ENCODE peak calls at places on chromosome 16, in eight cellular contexts. One of them, this sample, is unnamed.

GRCh38 chr16:3780570-3780969 is 63.2 kb upstream of the TRAP1 start:
- DNase-seq in stomach: no peak
- DNase-seq in ovary: no peak
- DNase-seq in naive thymus-derived CD4-positive, alpha-beta T cell: peak; percentile 25
- DNase-seq in heart left ventricle: no peak
- DNase-seq in tibial nerve: no peak
- DNase-seq in A549: peak; percentile 63
- DNase-seq in lower lobe of right lung: no peak
- DNase-seq in this sample: no peak

GRCh38 chr16:70709961-70710360 is 24.1 kb upstream of the MTSS2 start:
- DNase-seq in lower lobe of right lung: no peak
- DNase-seq in ovary: no peak
- DNase-seq in tibial nerve: no peak
- DNase-seq in naive thymus-derived CD4-positive, alpha-beta T cell: no peak
- DNase-seq in stomach: no peak
- DNase-seq in A549: no peak
- DNase-seq in heart left ventricle: no peak
- DNase-seq in this sample: no peak

GRCh38 chr16:81551141-81551808 is 106.7 kb downstream of the CMIP start:
- DNase-seq in A549: no peak
- DNase-seq in lower lobe of right lung: peak; percentile 38
- DNase-seq in ovary: no peak
- DNase-seq in naive thymus-derived CD4-positive, alpha-beta T cell: no peak
- DNase-seq in heart left ventricle: no peak
- DNase-seq in stomach: no peak
- DNase-seq in tibial nerve: no peak
- DNase-seq in this sample: no peak

GRCh38 chr16:2742323-2743006 is 10.0 kb upstream of the SRRM2 start:
- DNase-seq in stomach: no peak
- DNase-seq in ovary: no peak
- DNase-seq in heart left ventricle: no peak
- DNase-seq in tibial nerve: no peak
- DNase-seq in A549: no peak
- DNase-seq in lower lobe of right lung: peak; percentile 40
- DNase-seq in naive thymus-derived CD4-positive, alpha-beta T cell: no peak
- DNase-seq in this sample: no peak

GRCh38 chr16:70700101-70701020 is 14.5 kb upstream of the MTSS2 start:
- DNase-seq in ovary: no peak
- DNase-seq in heart left ventricle: peak; percentile 77
- DNase-seq in naive thymus-derived CD4-positive, alpha-beta T cell: no peak
- DNase-seq in A549: no peak
- DNase-seq in tibial nerve: no peak
- DNase-seq in lower lobe of right lung: peak; percentile 65
- DNase-seq in stomach: no peak
- DNase-seq in this sample: no peak

GRCh38 chr16:2501938-2502900 is 11.5 kb upstream of the ATP6V0C start:
- DNase-seq in ovary: no peak
- DNase-seq in heart left ventricle: no peak
- DNase-seq in stomach: no peak
- DNase-seq in naive thymus-derived CD4-positive, alpha-beta T cell: no peak
- DNase-seq in tibial nerve: no peak
- DNase-seq in A549: no peak
- DNase-seq in lower lobe of right lung: no peak
- DNase-seq in this sample: no peak

GRCh38 chr16:48628359-48628985 is 18.5 kb upstream of the N4BP1 start:
- DNase-seq in heart left ventricle: no peak
- DNase-seq in lower lobe of right lung: no peak
- DNase-seq in A549: no peak
- DNase-seq in ovary: no peak
- DNase-seq in stomach: peak; percentile 11
- DNase-seq in tibial nerve: no peak
- DNase-seq in naive thymus-derived CD4-positive, alpha-beta T cell: no peak
- DNase-seq in this sample: no peak

GRCh38 chr16:67518676-67519075 is 10.0 kb upstream of the RIPOR1 start:
- DNase-seq in tibial nerve: no peak
- DNase-seq in heart left ventricle: no peak
- DNase-seq in lower lobe of right lung: no peak
- DNase-seq in ovary: no peak
- DNase-seq in A549: no peak
- DNase-seq in stomach: no peak
- DNase-seq in naive thymus-derived CD4-positive, alpha-beta T cell: no peak
- DNase-seq in this sample: no peak

GRCh38 chr16:20175358-20175757 is 101.7 kb upstream of the GPR139 start:
- DNase-seq in stomach: no peak
- DNase-seq in heart left ventricle: no peak
- DNase-seq in ovary: no peak
- DNase-seq in A549: no peak
- DNase-seq in tibial nerve: no peak
- DNase-seq in lower lobe of right lung: no peak
- DNase-seq in naive thymus-derived CD4-positive, alpha-beta T cell: no peak
- DNase-seq in this sample: no peak

GRCh38 chr16:56013962-56014552 is 138.9 kb upstream of the CES5A start:
- DNase-seq in naive thymus-derived CD4-positive, alpha-beta T cell: no peak
- DNase-seq in stomach: no peak
- DNase-seq in heart left ventricle: peak; percentile 57
- DNase-seq in tibial nerve: no peak
- DNase-seq in ovary: no peak
- DNase-seq in A549: peak; percentile 36
- DNase-seq in lower lobe of right lung: peak; percentile 57
- DNase-seq in this sample: peak; percentile 84

GRCh38 chr16:14181371-14182050 is 110.4 kb downstream of the MRTFB start:
- DNase-seq in naive thymus-derived CD4-positive, alpha-beta T cell: no peak
- DNase-seq in tibial nerve: no peak
- DNase-seq in ovary: no peak
- DNase-seq in stomach: no peak
- DNase-seq in lower lobe of right lung: no peak
- DNase-seq in A549: peak; percentile 75
- DNase-seq in heart left ventricle: no peak
- DNase-seq in this sample: no peak

GRCh38 chr16:64880994-64881393 is 240.9 kb downstream of the CDH11 start:
- DNase-seq in naive thymus-derived CD4-positive, alpha-beta T cell: no peak
- DNase-seq in lower lobe of right lung: no peak
- DNase-seq in ovary: no peak
- DNase-seq in heart left ventricle: no peak
- DNase-seq in tibial nerve: no peak
- DNase-seq in A549: no peak
- DNase-seq in stomach: no peak
- DNase-seq in this sample: no peak

GRCh38 chr16:70701998-70702397 is 16.1 kb upstream of the MTSS2 start:
- DNase-seq in naive thymus-derived CD4-positive, alpha-beta T cell: no peak
- DNase-seq in tibial nerve: no peak
- DNase-seq in lower lobe of right lung: no peak
- DNase-seq in ovary: no peak
- DNase-seq in stomach: no peak
- DNase-seq in heart left ventricle: no peak
- DNase-seq in A549: no peak
- DNase-seq in this sample: no peak

GRCh38 chr16:4016648-4017047 is 99.6 kb downstream of the ADCY9 start:
- DNase-seq in heart left ventricle: no peak
- DNase-seq in ovary: no peak
- DNase-seq in A549: no peak
- DNase-seq in lower lobe of right lung: no peak
- DNase-seq in stomach: no peak
- DNase-seq in naive thymus-derived CD4-positive, alpha-beta T cell: no peak
- DNase-seq in tibial nerve: no peak
- DNase-seq in this sample: no peak

GRCh38 chr16:58499615-58500328 is at the start of gene NDRG4:
- DNase-seq in naive thymus-derived CD4-positive, alpha-beta T cell: peak; percentile 50
- DNase-seq in stomach: peak; percentile 49
- DNase-seq in ovary: no peak
- DNase-seq in tibial nerve: no peak
- DNase-seq in heart left ventricle: no peak
- DNase-seq in A549: peak; percentile 91
- DNase-seq in lower lobe of right lung: no peak
- DNase-seq in this sample: peak; percentile 76

GRCh38 chr16:56861092-56861610 is 3.9 kb upstream of the SLC12A3 start:
- DNase-seq in naive thymus-derived CD4-positive, alpha-beta T cell: no peak
- DNase-seq in ovary: no peak
- DNase-seq in stomach: no peak
- DNase-seq in A549: peak; percentile 55
- DNase-seq in heart left ventricle: no peak
- DNase-seq in tibial nerve: no peak
- DNase-seq in lower lobe of right lung: no peak
- DNase-seq in this sample: no peak

GRCh38 chr16:27222499-27223225 is 19.3 kb downstream of the KDM8 start:
- DNase-seq in tibial nerve: no peak
- DNase-seq in naive thymus-derived CD4-positive, alpha-beta T cell: no peak
- DNase-seq in ovary: no peak
- DNase-seq in lower lobe of right lung: peak; percentile 54
- DNase-seq in A549: no peak
- DNase-seq in heart left ventricle: peak; percentile 60
- DNase-seq in stomach: peak; percentile 38
- DNase-seq in this sample: peak; percentile 83

GRCh38 chr16:24539295-24539849 is at the start of gene RBBP6:
- DNase-seq in lower lobe of right lung: peak; percentile 96
- DNase-seq in naive thymus-derived CD4-positive, alpha-beta T cell: peak; percentile 94
- DNase-seq in tibial nerve: peak; percentile 95
- DNase-seq in stomach: peak; percentile 96
- DNase-seq in ovary: peak; percentile 94
- DNase-seq in heart left ventricle: peak; percentile 95
- DNase-seq in A549: peak; percentile 99
- DNase-seq in this sample: peak; percentile 98

GRCh38 chr16:28063047-28063521 is 430 bp downstream of the GSG1L start:
- DNase-seq in heart left ventricle: no peak
- DNase-seq in lower lobe of right lung: no peak
- DNase-seq in ovary: no peak
- DNase-seq in A549: peak; percentile 23
- DNase-seq in tibial nerve: no peak
- DNase-seq in stomach: no peak
- DNase-seq in naive thymus-derived CD4-positive, alpha-beta T cell: no peak
- DNase-seq in this sample: no peak

GRCh38 chr16:7731121-7731520 is 398.5 kb downstream of the RBFOX1 start:
- DNase-seq in naive thymus-derived CD4-positive, alpha-beta T cell: no peak
- DNase-seq in tibial nerve: no peak
- DNase-seq in stomach: no peak
- DNase-seq in A549: no peak
- DNase-seq in ovary: no peak
- DNase-seq in heart left ventricle: no peak
- DNase-seq in lower lobe of right lung: no peak
- DNase-seq in this sample: no peak

GRCh38 chr16:76796978-76797377 is 394.0 kb upstream of the MON1B start:
- DNase-seq in heart left ventricle: no peak
- DNase-seq in naive thymus-derived CD4-positive, alpha-beta T cell: no peak
- DNase-seq in stomach: no peak
- DNase-seq in A549: no peak
- DNase-seq in tibial nerve: no peak
- DNase-seq in ovary: no peak
- DNase-seq in lower lobe of right lung: no peak
- DNase-seq in this sample: no peak

GRCh38 chr16:82138478-82139285 is 31.3 kb downstream of the MPHOSPH6 start:
- DNase-seq in naive thymus-derived CD4-positive, alpha-beta T cell: no peak
- DNase-seq in tibial nerve: no peak
- DNase-seq in A549: no peak
- DNase-seq in heart left ventricle: no peak
- DNase-seq in lower lobe of right lung: no peak
- DNase-seq in stomach: no peak
- DNase-seq in ovary: no peak
- DNase-seq in this sample: no peak

GRCh38 chr16:72952404-72953301 is 95.3 kb downstream of the ZFHX3 start:
- DNase-seq in stomach: no peak
- DNase-seq in lower lobe of right lung: no peak
- DNase-seq in naive thymus-derived CD4-positive, alpha-beta T cell: no peak
- DNase-seq in A549: no peak
- DNase-seq in ovary: no peak
- DNase-seq in tibial nerve: no peak
- DNase-seq in heart left ventricle: no peak
- DNase-seq in this sample: no peak
- H3K27ac ChIP-seq in stomach: peak overlapping the region; percentile 31
- H3K27ac ChIP-seq in lower lobe of right lung: no peak overlapping the region
- H3K27ac ChIP-seq in naive thymus-derived CD4-positive, alpha-beta T cell: no peak overlapping the region
- H3K27ac ChIP-seq in A549: no peak overlapping the region
- H3K27ac ChIP-seq in ovary: no peak overlapping the region
- H3K27ac ChIP-seq in tibial nerve: peak overlapping the region; percentile 54
- H3K27ac ChIP-seq in heart left ventricle: no peak overlapping the region
- H3K27ac ChIP-seq in this sample: no peak overlapping the region

GRCh38 chr16:85906349-85906748 is 7.4 kb downstream of the IRF8 start:
- DNase-seq in tibial nerve: no peak
- DNase-seq in lower lobe of right lung: no peak
- DNase-seq in stomach: no peak
- DNase-seq in ovary: no peak
- DNase-seq in heart left ventricle: no peak
- DNase-seq in A549: no peak
- DNase-seq in naive thymus-derived CD4-positive, alpha-beta T cell: no peak
- DNase-seq in this sample: no peak
- H3K4me3 ChIP-seq in tibial nerve: no peak overlapping the region
- H3K4me3 ChIP-seq in lower lobe of right lung: no peak overlapping the region
- H3K4me3 ChIP-seq in stomach: no peak overlapping the region
- H3K4me3 ChIP-seq in ovary: no peak overlapping the region
- H3K4me3 ChIP-seq in heart left ventricle: no peak overlapping the region
- H3K4me3 ChIP-seq in A549: no peak overlapping the region
- H3K4me3 ChIP-seq in naive thymus-derived CD4-positive, alpha-beta T cell: no peak overlapping the region
- H3K4me3 ChIP-seq in this sample: no peak overlapping the region

DNA sequence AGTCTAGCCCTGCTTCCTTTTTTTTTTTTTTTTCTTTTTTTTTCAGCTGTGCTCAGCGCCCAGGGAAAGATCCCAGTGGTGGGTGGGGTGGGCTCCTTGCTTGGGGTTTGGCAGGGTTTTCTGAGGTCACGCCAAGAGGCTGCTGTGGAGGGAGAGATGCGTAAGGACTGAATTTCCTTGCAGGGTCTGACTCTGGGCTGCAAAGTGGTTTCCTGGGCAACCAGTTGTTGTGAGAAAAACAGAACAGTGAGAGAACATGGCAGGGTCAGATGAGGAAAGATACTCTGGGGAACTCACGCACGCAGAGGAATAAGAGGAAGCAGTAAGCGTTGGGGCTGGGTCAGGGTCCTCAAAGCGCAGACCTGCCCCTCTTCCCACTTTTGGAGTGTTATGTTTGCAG is 119.5 kb downstream of the IRF8 start:
- DNase-seq in heart left ventricle: peak; percentile 49
- DNase-seq in naive thymus-derived CD4-positive, alpha-beta T cell: no peak
- DNase-seq in tibial nerve: no peak
- DNase-seq in stomach: no peak
- DNase-seq in A549: no peak
- DNase-seq in lower lobe of right lung: peak; percentile 67
- DNase-seq in ovary: no peak
- DNase-seq in this sample: peak; percentile 77
- H3K9me3 ChIP-seq in heart left ventricle: no peaks in the 10 kb centered on the region
- H3K9me3 ChIP-seq in naive thymus-derived CD4-positive, alpha-beta T cell: no peaks in the 10 kb centered on the region
- H3K9me3 ChIP-seq in tibial nerve: peaks cover 23% of the 10 kb centered on the region
- H3K9me3 ChIP-seq in stomach: peaks cover 12% of the 10 kb centered on the region
- H3K9me3 ChIP-seq in A549: peaks cover 35% of the 10 kb centered on the region
- H3K9me3 ChIP-seq in lower lobe of right lung: peaks cover 6% of the 10 kb centered on the region
- H3K9me3 ChIP-seq in ovary: no peaks in the 10 kb centered on the region
- H3K9me3 ChIP-seq in this sample: peaks cover 5% of the 10 kb centered on the region

DNA sequence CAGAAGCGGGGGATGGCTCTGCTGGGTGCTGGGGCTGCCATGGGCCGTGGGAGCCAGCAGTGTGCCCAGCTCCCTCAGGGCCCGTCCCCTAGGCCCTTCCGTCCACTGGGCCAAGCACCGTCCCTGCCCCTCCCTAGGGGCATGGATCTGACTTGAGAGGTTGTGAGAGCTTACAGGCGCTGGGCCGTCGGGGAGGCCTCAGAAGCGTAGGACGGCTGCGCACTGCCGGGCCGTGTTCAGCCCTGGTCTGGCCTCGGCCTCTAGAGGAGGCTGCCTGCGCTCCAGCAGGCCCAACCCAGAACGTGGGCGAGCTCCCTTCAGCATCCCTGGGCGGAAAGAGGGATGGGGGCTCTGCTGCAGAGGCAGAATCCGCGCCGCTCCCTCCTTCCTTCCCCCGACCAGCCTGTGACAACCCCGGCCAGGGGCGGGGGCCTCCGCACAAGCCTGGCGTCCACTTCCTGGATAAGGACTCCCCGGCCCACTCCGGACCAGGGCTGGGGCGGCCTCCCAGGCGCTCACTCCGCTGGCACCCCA is 685 bp upstream of the MPG start:
- DNase-seq in stomach: peak; percentile 39
- DNase-seq in lower lobe of right lung: peak; percentile 77
- DNase-seq in A549: peak; percentile 73
- DNase-seq in tibial nerve: no peak
- DNase-seq in naive thymus-derived CD4-positive, alpha-beta T cell: peak; percentile 23
- DNase-seq in ovary: peak; percentile 68
- DNase-seq in heart left ventricle: peak; percentile 66
- DNase-seq in this sample: peak; percentile 75
- H3K27ac ChIP-seq in stomach: peak overlapping the region; percentile 95
- H3K27ac ChIP-seq in lower lobe of right lung: peak overlapping the region; percentile 94
- H3K27ac ChIP-seq in A549: peak overlapping the region; percentile 98
- H3K27ac ChIP-seq in tibial nerve: peak overlapping the region; percentile 99
- H3K27ac ChIP-seq in naive thymus-derived CD4-positive, alpha-beta T cell: peak overlapping the region; percentile 71
- H3K27ac ChIP-seq in ovary: peak overlapping the region; percentile 87
- H3K27ac ChIP-seq in heart left ventricle: peak overlapping the region; percentile 91
- H3K27ac ChIP-seq in this sample: peak overlapping the region; percentile 88

This sample was measured in right cardiac atrium.